ENCODE peak calls at places on chromosome 15, in ten cellular contexts. C, B, Y, E, J, R, A, V, K and M are unnamed samples.

GRCh38 chr15:64383760-64384159 is 2.5 kb upstream of the PCLAF start:
- DNase-seq in C (no peak), B (no peak), Y (no peak), E (no peak), J (no peak), R (no peak), A (no peak), V (no peak), K (no peak), M (no peak)

GRCh38 chr15:22979699-22980188 is 424 bp downstream of the CYFIP1 start:
- DNase-seq in C (no peak), B (no peak), Y (peak; percentile 35), E (no peak), J (no peak), R (peak; percentile 63), A (peak; percentile 60), V (peak; percentile 25), K (no peak), M (no peak)

GRCh38 chr15:34855397-34855796 is 60.0 kb upstream of the ACTC1 start:
- DNase-seq in C (no peak), B (no peak), Y (peak; percentile 15), E (no peak), J (no peak), R (no peak), A (no peak), V (no peak), K (no peak), M (no peak)

GRCh38 chr15:32651229-32651837 is 9.8 kb downstream of the SCG5 start:
- DNase-seq in C (peak; percentile 46), B (no peak), Y (peak; percentile 65), E (peak; percentile 64), J (peak; percentile 77), R (peak; percentile 55), A (peak; percentile 82), V (peak; percentile 67), K (peak; percentile 54), M (no peak)

GRCh38 chr15:98729446-98730042 is 81.2 kb downstream of the IGF1R start:
- DNase-seq in C (no peak), B (no peak), Y (no peak), E (no peak), J (no peak), R (no peak), A (no peak), V (no peak), K (no peak), M (no peak)

GRCh38 chr15:82580713-82581112 is 40.5 kb upstream of the RPS17 start:
- DNase-seq in C (no peak), B (no peak), Y (no peak), E (no peak), J (no peak), R (no peak), A (no peak), V (no peak), K (no peak), M (no peak)

GRCh38 chr15:90994059-90994416 is 297 bp downstream of the PRC1 start:
- DNase-seq in C (peak; percentile 35), B (no peak), Y (no peak), E (no peak), J (no peak), R (peak; percentile 35), A (peak; percentile 48), V (no peak), K (peak; percentile 49), M (peak; percentile 20)

GRCh38 chr15:38226867-38227266 is 25.8 kb upstream of the SPRED1 start:
- DNase-seq in C (no peak), B (no peak), Y (peak; percentile 86), E (no peak), J (peak; percentile 93), R (peak; percentile 30), A (no peak), V (no peak), K (no peak), M (no peak)

GRCh38 chr15:99132122-99132521 is 27.2 kb downstream of the SYNM start:
- DNase-seq in C (no peak), B (no peak), Y (no peak), E (no peak), J (no peak), R (no peak), A (no peak), V (no peak), K (no peak), M (no peak)